ENCODE peak calls at places on chromosomes 3 and 15, in nine cellular contexts. One of them, this sample, is unnamed.
A peak's percentile ranks its signal among the peaks of the same experiment; 100 is the strongest.

GRCh38 chr15:57921371-57921770 is 144.1 kb downstream of the ALDH1A2 start:
- DNase-seq in astrocyte of the spinal cord: no peak
- DNase-seq in cardiac fibroblast: peak; percentile 66
- DNase-seq in mucosa of descending colon: no peak
- DNase-seq in brain microvascular endothelial cell: peak; percentile 19
- DNase-seq in epithelial cell of esophagus: peak; percentile 29
- DNase-seq in body of pancreas: no peak
- DNase-seq in dorsolateral prefrontal cortex: no peak
- DNase-seq in PC-3: no peak
- DNase-seq in this sample: peak; percentile 27

GRCh38 chr15:69713726-69714559 is 261.3 kb downstream of the RPLP1 start:
- DNase-seq in astrocyte of the spinal cord: no peak
- DNase-seq in cardiac fibroblast: no peak
- DNase-seq in mucosa of descending colon: no peak
- DNase-seq in brain microvascular endothelial cell: no peak
- DNase-seq in epithelial cell of esophagus: no peak
- DNase-seq in body of pancreas: no peak
- DNase-seq in dorsolateral prefrontal cortex: no peak
- DNase-seq in PC-3: peak; percentile 92
- DNase-seq in this sample: peak; percentile 23

GRCh38 chr3:51622868-51623267 is 48.2 kb upstream of the TEX264 start:
- DNase-seq in astrocyte of the spinal cord: peak; percentile 67
- DNase-seq in cardiac fibroblast: peak; percentile 22
- DNase-seq in mucosa of descending colon: no peak
- DNase-seq in brain microvascular endothelial cell: no peak
- DNase-seq in epithelial cell of esophagus: no peak
- DNase-seq in body of pancreas: no peak
- DNase-seq in dorsolateral prefrontal cortex: peak; percentile 60
- DNase-seq in PC-3: no peak
- DNase-seq in this sample: no peak

GRCh38 chr3:177193706-177194268 is 3.5 kb downstream of the TBL1XR1 start:
- DNase-seq in astrocyte of the spinal cord: no peak
- DNase-seq in cardiac fibroblast: no peak
- DNase-seq in mucosa of descending colon: no peak
- DNase-seq in brain microvascular endothelial cell: no peak
- DNase-seq in epithelial cell of esophagus: no peak
- DNase-seq in body of pancreas: no peak
- DNase-seq in dorsolateral prefrontal cortex: no peak
- DNase-seq in PC-3: no peak
- DNase-seq in this sample: no peak

GRCh38 chr3:36763850-36764703 is at the start of gene DCLK3:
- DNase-seq in astrocyte of the spinal cord: no peak
- DNase-seq in cardiac fibroblast: no peak
- DNase-seq in mucosa of descending colon: no peak
- DNase-seq in brain microvascular endothelial cell: no peak
- DNase-seq in epithelial cell of esophagus: peak; percentile 5
- DNase-seq in body of pancreas: no peak
- DNase-seq in dorsolateral prefrontal cortex: no peak
- DNase-seq in PC-3: no peak
- DNase-seq in this sample: no peak

GRCh38 chr15:38058596-38059075 is 124.2 kb downstream of the TMCO5A start:
- DNase-seq in astrocyte of the spinal cord: no peak
- DNase-seq in cardiac fibroblast: no peak
- DNase-seq in mucosa of descending colon: no peak
- DNase-seq in brain microvascular endothelial cell: no peak
- DNase-seq in epithelial cell of esophagus: no peak
- DNase-seq in body of pancreas: no peak
- DNase-seq in dorsolateral prefrontal cortex: no peak
- DNase-seq in PC-3: no peak
- DNase-seq in this sample: no peak

GRCh38 chr3:187852842-187853727 is 107.8 kb upstream of the BCL6 start:
- DNase-seq in astrocyte of the spinal cord: no peak
- DNase-seq in cardiac fibroblast: no peak
- DNase-seq in mucosa of descending colon: no peak
- DNase-seq in brain microvascular endothelial cell: no peak
- DNase-seq in epithelial cell of esophagus: peak; percentile 86
- DNase-seq in body of pancreas: no peak
- DNase-seq in dorsolateral prefrontal cortex: no peak
- DNase-seq in PC-3: no peak
- DNase-seq in this sample: peak; percentile 74

GRCh38 chr3:143408771-143409170 is 289.2 kb downstream of the CHST2 start:
- DNase-seq in astrocyte of the spinal cord: no peak
- DNase-seq in cardiac fibroblast: no peak
- DNase-seq in mucosa of descending colon: no peak
- DNase-seq in brain microvascular endothelial cell: no peak
- DNase-seq in epithelial cell of esophagus: no peak
- DNase-seq in body of pancreas: no peak
- DNase-seq in dorsolateral prefrontal cortex: no peak
- DNase-seq in PC-3: no peak
- DNase-seq in this sample: no peak

GRCh38 chr3:150699068-150699635 is 4.6 kb downstream of the ERICH6 start:
- DNase-seq in astrocyte of the spinal cord: peak; percentile 38
- DNase-seq in cardiac fibroblast: peak; percentile 81
- DNase-seq in mucosa of descending colon: no peak
- DNase-seq in brain microvascular endothelial cell: peak; percentile 63
- DNase-seq in epithelial cell of esophagus: peak; percentile 79
- DNase-seq in body of pancreas: no peak
- DNase-seq in dorsolateral prefrontal cortex: no peak
- DNase-seq in PC-3: peak; percentile 52
- DNase-seq in this sample: peak; percentile 55

GRCh38 chr3:100358413-100358812 is 23.9 kb downstream of the NIT2 start:
- DNase-seq in astrocyte of the spinal cord: no peak
- DNase-seq in cardiac fibroblast: no peak
- DNase-seq in mucosa of descending colon: no peak
- DNase-seq in brain microvascular endothelial cell: no peak
- DNase-seq in epithelial cell of esophagus: no peak
- DNase-seq in body of pancreas: no peak
- DNase-seq in dorsolateral prefrontal cortex: no peak
- DNase-seq in PC-3: no peak
- DNase-seq in this sample: no peak

GRCh38 chr3:123739754-123740153 is 144.4 kb downstream of the MYLK start:
- DNase-seq in astrocyte of the spinal cord: peak; percentile 84
- DNase-seq in cardiac fibroblast: peak; percentile 79
- DNase-seq in mucosa of descending colon: no peak
- DNase-seq in brain microvascular endothelial cell: peak; percentile 70
- DNase-seq in epithelial cell of esophagus: peak; percentile 86
- DNase-seq in body of pancreas: no peak
- DNase-seq in dorsolateral prefrontal cortex: no peak
- DNase-seq in PC-3: peak; percentile 91
- DNase-seq in this sample: peak; percentile 83

GRCh38 chr3:43919067-43919466 is 228.3 kb downstream of the ABHD5 start:
- DNase-seq in astrocyte of the spinal cord: peak; percentile 37
- DNase-seq in cardiac fibroblast: peak; percentile 10
- DNase-seq in mucosa of descending colon: no peak
- DNase-seq in brain microvascular endothelial cell: no peak
- DNase-seq in epithelial cell of esophagus: peak; percentile 39
- DNase-seq in body of pancreas: no peak
- DNase-seq in dorsolateral prefrontal cortex: no peak
- DNase-seq in PC-3: peak; percentile 38
- DNase-seq in this sample: peak; percentile 22

GRCh38 chr3:43913036-43913435 is 222.3 kb downstream of the ABHD5 start:
- DNase-seq in astrocyte of the spinal cord: no peak
- DNase-seq in cardiac fibroblast: no peak
- DNase-seq in mucosa of descending colon: no peak
- DNase-seq in brain microvascular endothelial cell: no peak
- DNase-seq in epithelial cell of esophagus: no peak
- DNase-seq in body of pancreas: no peak
- DNase-seq in dorsolateral prefrontal cortex: no peak
- DNase-seq in PC-3: no peak
- DNase-seq in this sample: no peak

GRCh38 chr3:43913549-43913948 is 222.8 kb downstream of the ABHD5 start:
- DNase-seq in astrocyte of the spinal cord: no peak
- DNase-seq in cardiac fibroblast: no peak
- DNase-seq in mucosa of descending colon: no peak
- DNase-seq in brain microvascular endothelial cell: no peak
- DNase-seq in epithelial cell of esophagus: no peak
- DNase-seq in body of pancreas: no peak
- DNase-seq in dorsolateral prefrontal cortex: no peak
- DNase-seq in PC-3: no peak
- DNase-seq in this sample: no peak

GRCh38 chr3:43914269-43914668 is 223.5 kb downstream of the ABHD5 start:
- DNase-seq in astrocyte of the spinal cord: no peak
- DNase-seq in cardiac fibroblast: no peak
- DNase-seq in mucosa of descending colon: no peak
- DNase-seq in brain microvascular endothelial cell: no peak
- DNase-seq in epithelial cell of esophagus: no peak
- DNase-seq in body of pancreas: no peak
- DNase-seq in dorsolateral prefrontal cortex: no peak
- DNase-seq in PC-3: peak; percentile 0
- DNase-seq in this sample: no peak

GRCh38 chr3:43915546-43915945 is 224.8 kb downstream of the ABHD5 start:
- DNase-seq in astrocyte of the spinal cord: no peak
- DNase-seq in cardiac fibroblast: no peak
- DNase-seq in mucosa of descending colon: no peak
- DNase-seq in brain microvascular endothelial cell: no peak
- DNase-seq in epithelial cell of esophagus: no peak
- DNase-seq in body of pancreas: no peak
- DNase-seq in dorsolateral prefrontal cortex: no peak
- DNase-seq in PC-3: no peak
- DNase-seq in this sample: no peak
- H3K4me3 ChIP-seq in astrocyte of the spinal cord: no peak overlapping the region
- H3K4me3 ChIP-seq in cardiac fibroblast: no peak overlapping the region
- H3K4me3 ChIP-seq in mucosa of descending colon: no peak overlapping the region
- H3K4me3 ChIP-seq in brain microvascular endothelial cell: no peak overlapping the region
- H3K4me3 ChIP-seq in epithelial cell of esophagus: no peak overlapping the region
- H3K4me3 ChIP-seq in body of pancreas: no peak overlapping the region
- H3K4me3 ChIP-seq in dorsolateral prefrontal cortex: no peak overlapping the region
- H3K4me3 ChIP-seq in PC-3: no peak overlapping the region
- H3K4me3 ChIP-seq in this sample: no peak overlapping the region

DNA sequence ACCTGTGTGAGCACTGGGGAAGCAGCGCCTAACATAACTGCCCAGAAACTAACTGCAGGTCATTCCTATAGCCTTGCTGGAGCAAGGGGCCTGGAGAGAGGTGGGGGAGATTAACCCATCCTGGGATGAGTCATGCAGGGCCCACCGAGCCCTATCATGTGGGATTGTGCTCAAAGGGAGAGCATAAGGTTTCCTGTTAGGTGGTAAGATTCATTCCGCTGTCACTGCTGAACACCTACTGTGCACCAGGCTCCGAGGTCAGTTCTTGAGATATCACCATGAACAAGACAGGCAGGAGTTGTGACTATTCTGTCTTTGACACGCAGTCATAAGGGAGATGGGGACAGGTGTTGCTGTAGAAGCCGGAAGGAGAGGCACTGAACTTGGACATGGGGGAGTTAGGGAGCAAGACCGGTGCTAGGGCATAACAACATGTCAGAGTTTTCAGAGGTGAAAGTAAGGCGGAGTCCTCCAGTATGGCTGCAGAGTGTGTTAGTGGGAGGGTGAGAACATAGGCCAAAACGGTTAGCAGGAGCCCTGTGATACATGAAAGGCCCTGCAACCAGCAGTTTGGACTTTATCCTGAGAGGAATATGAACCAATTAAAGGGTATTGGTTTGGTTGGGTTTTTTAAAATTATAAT is 2.4 kb downstream of the SLC25A38 start:
- DNase-seq in astrocyte of the spinal cord: no peak
- DNase-seq in cardiac fibroblast: no peak
- DNase-seq in mucosa of descending colon: no peak
- DNase-seq in brain microvascular endothelial cell: no peak
- DNase-seq in epithelial cell of esophagus: no peak
- DNase-seq in body of pancreas: no peak
- DNase-seq in dorsolateral prefrontal cortex: no peak
- DNase-seq in PC-3: no peak
- DNase-seq in this sample: no peak
- H3K4me3 ChIP-seq in astrocyte of the spinal cord: no peak overlapping the region
- H3K4me3 ChIP-seq in cardiac fibroblast: no peak overlapping the region
- H3K4me3 ChIP-seq in mucosa of descending colon: no peak overlapping the region
- H3K4me3 ChIP-seq in brain microvascular endothelial cell: no peak overlapping the region
- H3K4me3 ChIP-seq in epithelial cell of esophagus: no peak overlapping the region
- H3K4me3 ChIP-seq in body of pancreas: no peak overlapping the region
- H3K4me3 ChIP-seq in dorsolateral prefrontal cortex: peak overlapping the region; percentile 96
- H3K4me3 ChIP-seq in PC-3: peak overlapping the region; percentile 73
- H3K4me3 ChIP-seq in this sample: no peak overlapping the region

DNA sequence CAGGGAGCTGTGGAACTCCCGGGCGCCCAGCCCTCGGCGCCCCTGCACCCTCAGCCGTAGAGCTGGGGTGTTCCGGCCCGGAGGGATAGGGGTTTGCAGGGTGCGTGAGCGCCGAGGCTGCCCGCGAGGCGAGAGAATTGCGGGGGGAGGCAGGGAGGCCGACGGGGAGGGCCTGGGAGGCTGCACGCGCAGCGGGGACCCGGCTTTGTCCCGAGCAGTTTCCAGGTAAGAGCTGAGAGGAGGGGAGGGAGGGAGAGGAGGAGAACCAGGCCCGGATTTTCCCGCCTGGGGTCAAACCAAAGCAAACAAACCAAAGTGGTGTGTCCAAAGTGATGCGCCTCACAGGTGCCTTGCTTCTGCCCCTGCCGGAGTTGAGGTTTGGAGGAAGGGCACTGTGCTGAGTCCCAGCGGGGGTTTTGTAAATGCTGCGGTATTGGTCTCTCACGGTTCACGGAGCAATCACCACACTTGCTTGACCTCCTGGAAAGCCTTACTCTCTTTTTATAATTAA is 146.4 kb downstream of the TJP1 start:
- DNase-seq in astrocyte of the spinal cord: no peak
- DNase-seq in cardiac fibroblast: no peak
- DNase-seq in mucosa of descending colon: no peak
- DNase-seq in brain microvascular endothelial cell: no peak
- DNase-seq in epithelial cell of esophagus: no peak
- DNase-seq in body of pancreas: no peak
- DNase-seq in dorsolateral prefrontal cortex: no peak
- DNase-seq in PC-3: no peak
- DNase-seq in this sample: no peak
- H3K4me3 ChIP-seq in astrocyte of the spinal cord: peak overlapping the region; percentile 42
- H3K4me3 ChIP-seq in cardiac fibroblast: peak overlapping the region; percentile 49
- H3K4me3 ChIP-seq in mucosa of descending colon: no peak overlapping the region
- H3K4me3 ChIP-seq in brain microvascular endothelial cell: peak overlapping the region; percentile 63
- H3K4me3 ChIP-seq in epithelial cell of esophagus: no peak overlapping the region
- H3K4me3 ChIP-seq in body of pancreas: peak overlapping the region; percentile 20
- H3K4me3 ChIP-seq in dorsolateral prefrontal cortex: peak overlapping the region; percentile 76
- H3K4me3 ChIP-seq in PC-3: no peak overlapping the region
- H3K4me3 ChIP-seq in this sample: no peak overlapping the region

DNA sequence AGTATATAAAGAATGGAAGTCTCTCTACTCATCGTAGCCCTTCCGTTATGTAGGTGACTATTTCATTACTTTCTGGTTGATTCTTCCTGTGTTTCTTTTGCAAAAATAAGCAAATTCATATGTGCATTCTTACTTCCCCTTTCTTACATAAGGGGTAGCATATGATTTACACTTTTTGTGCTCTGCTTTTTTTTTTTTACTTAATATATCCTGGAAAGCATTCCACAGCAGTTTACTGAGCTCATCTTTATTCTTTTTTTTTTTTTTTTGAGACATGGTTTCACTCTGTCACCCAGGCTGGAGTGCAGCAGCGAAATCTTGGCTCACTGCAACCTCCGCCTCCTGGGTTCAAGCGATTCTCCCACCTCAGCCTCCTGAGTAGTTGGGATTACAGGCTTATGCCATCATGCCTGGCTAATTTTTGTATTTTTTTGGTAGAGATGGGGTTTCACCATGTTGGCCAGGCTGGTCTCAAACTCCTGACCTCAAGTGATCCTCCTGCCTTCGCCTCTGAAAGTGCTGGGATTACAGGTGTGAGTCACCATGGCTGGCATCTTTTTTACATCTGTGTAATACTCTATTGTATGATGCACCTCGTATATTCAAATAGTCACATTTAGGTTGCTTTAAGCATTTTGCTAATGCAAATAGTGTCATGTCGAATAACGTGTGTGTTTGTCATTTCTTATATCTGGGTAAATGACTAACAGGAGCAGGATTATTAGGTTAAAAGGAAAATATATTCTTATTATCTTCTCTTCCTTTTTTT is 13.1 kb downstream of the SCAMP5 start:
- DNase-seq in astrocyte of the spinal cord: no peak
- DNase-seq in cardiac fibroblast: no peak
- DNase-seq in mucosa of descending colon: no peak
- DNase-seq in brain microvascular endothelial cell: no peak
- DNase-seq in epithelial cell of esophagus: no peak
- DNase-seq in body of pancreas: no peak
- DNase-seq in dorsolateral prefrontal cortex: no peak
- DNase-seq in PC-3: peak; percentile 22
- DNase-seq in this sample: no peak
- H3K4me3 ChIP-seq in astrocyte of the spinal cord: no peak overlapping the region
- H3K4me3 ChIP-seq in cardiac fibroblast: no peak overlapping the region
- H3K4me3 ChIP-seq in mucosa of descending colon: no peak overlapping the region
- H3K4me3 ChIP-seq in brain microvascular endothelial cell: no peak overlapping the region
- H3K4me3 ChIP-seq in epithelial cell of esophagus: no peak overlapping the region
- H3K4me3 ChIP-seq in body of pancreas: no peak overlapping the region
- H3K4me3 ChIP-seq in dorsolateral prefrontal cortex: peak overlapping the region; percentile 16
- H3K4me3 ChIP-seq in PC-3: no peak overlapping the region
- H3K4me3 ChIP-seq in this sample: no peak overlapping the region

This sample was measured in mammary epithelial cell.